ENCODE peak calls at places on chromosomes 2 and 18, in four cellular contexts. X, E, F and K are unnamed samples.
A peak's percentile ranks its signal among the peaks of the same experiment; 100 is the strongest.

GRCh38 chr2:190180313-190181065 is 118.0 kb upstream of the MSTN start:
- DNase-seq in E (peak; percentile 86), X (peak; percentile 88), F (peak; percentile 44), K (peak; percentile 84)

GRCh38 chr18:68244786-68245185 is 470.1 kb downstream of the TMX3 start:
- DNase-seq in X (no peak), E (no peak), F (no peak), K (no peak)

GRCh38 chr2:127080941-127081769 is 25.8 kb downstream of the BIN1 start:
- DNase-seq in E (no peak), F (no peak), X (no peak), K (no peak)

GRCh38 chr2:42854207-42854818 is 61.9 kb upstream of the HAAO start:
- DNase-seq in X (no peak), E (no peak), F (no peak), K (peak; percentile 49)

GRCh38 chr18:75456277-75456676 is 28.8 kb upstream of the SMIM21 start:
- DNase-seq in X (no peak), F (no peak), E (peak; percentile 30), K (peak; percentile 11)

GRCh38 chr2:14650066-14650465 is 17.5 kb downstream of the LRATD1 start:
- DNase-seq in X (no peak), E (no peak), F (no peak), K (no peak)

GRCh38 chr2:178891265-178891958 is 84.2 kb upstream of the TTN start:
- DNase-seq in F (peak; percentile 59), X (peak; percentile 21), E (peak; percentile 95), K (peak; percentile 86)

GRCh38 chr18:76994086-76994654 is 138.4 kb downstream of the MBP start:
- DNase-seq in F (no peak), X (no peak), E (no peak), K (no peak)

GRCh38 chr2:64749446-64749845 is 95.7 kb upstream of the SERTAD2 start:
- DNase-seq in F (no peak), E (no peak), X (no peak), K (no peak)

GRCh38 chr2:145379934-145380333 is 860.0 kb upstream of the ZEB2 start:
- DNase-seq in E (no peak), X (no peak), F (no peak), K (no peak)

GRCh38 chr2:31238126-31238905 is 4.4 kb downstream of the EHD3 start:
- DNase-seq in E (no peak), F (no peak), X (no peak), K (no peak)

GRCh38 chr2:96665083-96665569 is 22.6 kb downstream of the FER1L5 start:
- DNase-seq in E (no peak), X (no peak), F (peak; percentile 15), K (no peak)

GRCh38 chr2:177195194-177195593 is 17.4 kb upstream of the HNRNPA3 start:
- DNase-seq in E (no peak), X (no peak), F (no peak), K (no peak)

GRCh38 chr2:44964704-44965343 is 23.3 kb downstream of the SIX3 start:
- DNase-seq in E (peak; percentile 78), X (peak; percentile 76), F (no peak), K (peak; percentile 90)

GRCh38 chr2:229610871-229611270 is 103.5 kb downstream of the DNER start:
- DNase-seq in F (no peak), X (no peak), E (no peak), K (no peak)

GRCh38 chr18:57705861-57706590 is 84.4 kb upstream of the NARS1 start:
- DNase-seq in X (no peak), F (no peak), E (no peak), K (no peak)

GRCh38 chr2:181643158-181643557 is 13.7 kb downstream of the CERKL start:
- DNase-seq in F (no peak), X (no peak), E (no peak), K (no peak)

GRCh38 chr2:71995067-71995665 is 152.5 kb downstream of the CYP26B1 start:
- DNase-seq in E (peak; percentile 55), X (peak; percentile 43), F (peak; percentile 27), K (peak; percentile 28)

GRCh38 chr2:127008265-127008664 is 98.7 kb downstream of the BIN1 start:
- DNase-seq in X (no peak), F (no peak), E (no peak), K (no peak)

GRCh38 chr18:58618822-58619553 is 9.9 kb downstream of the ALPK2 start:
- DNase-seq in E (peak; percentile 18), F (no peak), X (no peak), K (peak; percentile 63)

GRCh38 chr2:219570194-219570923 is 980 bp downstream of the OBSL1 start:
- DNase-seq in X (peak; percentile 83), F (no peak), E (peak; percentile 71), K (peak; percentile 65)

GRCh38 chr2:35365859-35366258 is 989.7 kb upstream of the CRIM1 start:
- DNase-seq in F (no peak), E (no peak), X (peak; percentile 5), K (no peak)

GRCh38 chr2:66434679-66435548 is at the start of gene MEIS1:
- DNase-seq in X (peak; percentile 88), F (no peak), E (peak; percentile 89), K (peak; percentile 90)

GRCh38 chr2:145123606-145124005 is 603.7 kb upstream of the ZEB2 start:
- DNase-seq in E (no peak), F (no peak), X (peak; percentile 24), K (no peak)

GRCh38 chr2:9336534-9337354 is 86.6 kb downstream of the ITGB1BP1 start:
- DNase-seq in F (no peak), E (no peak), X (peak; percentile 84), K (no peak)

GRCh38 chr18:8609711-8610441 is 639 bp downstream of the RAB12 start:
- DNase-seq in E (no peak), X (peak; percentile 65), F (no peak), K (peak; percentile 40)

GRCh38 chr2:227706859-227707258 is 11.0 kb downstream of the SLC19A3 start:
- DNase-seq in E (no peak), F (no peak), X (no peak), K (no peak)

DNA sequence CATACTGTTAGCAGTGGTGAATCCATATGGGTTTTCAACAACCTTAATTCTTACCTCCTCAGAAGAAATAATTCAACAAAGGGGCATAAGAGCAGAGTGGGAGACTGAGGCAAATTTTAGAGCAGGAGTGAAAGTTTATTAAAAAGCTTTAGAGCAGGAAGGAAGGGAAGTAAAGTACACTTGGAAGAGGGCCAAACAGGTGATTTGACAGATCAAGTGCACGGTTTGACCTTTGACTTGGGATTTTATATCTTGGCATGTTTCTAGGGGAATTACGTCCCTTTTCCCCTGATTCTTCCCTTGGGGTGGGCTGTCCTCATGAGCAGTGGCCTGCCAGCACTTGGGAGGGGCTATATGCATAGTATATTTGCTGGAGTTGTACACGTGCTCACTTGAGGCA is 280.5 kb downstream of the MBD5 start:
- DNase-seq in X (no peak), E (no peak), F (no peak), K (no peak)
- H3K4me2 ChIP-seq in X (no peak overlapping the region), E (peak overlapping the region; percentile 68), F (no peak overlapping the region), K (no peak overlapping the region)

GRCh38 chr2:174776223-174776622 is 12.0 kb upstream of the CHRNA1 start:
- DNase-seq in F (no peak), E (peak; percentile 77), X (no peak), K (no peak)
- TF ChIP-seq CTCF in F (peak; percentile 60), E (peak; percentile 95), X (peak; percentile 55), K (peak; percentile 63)

DNA sequence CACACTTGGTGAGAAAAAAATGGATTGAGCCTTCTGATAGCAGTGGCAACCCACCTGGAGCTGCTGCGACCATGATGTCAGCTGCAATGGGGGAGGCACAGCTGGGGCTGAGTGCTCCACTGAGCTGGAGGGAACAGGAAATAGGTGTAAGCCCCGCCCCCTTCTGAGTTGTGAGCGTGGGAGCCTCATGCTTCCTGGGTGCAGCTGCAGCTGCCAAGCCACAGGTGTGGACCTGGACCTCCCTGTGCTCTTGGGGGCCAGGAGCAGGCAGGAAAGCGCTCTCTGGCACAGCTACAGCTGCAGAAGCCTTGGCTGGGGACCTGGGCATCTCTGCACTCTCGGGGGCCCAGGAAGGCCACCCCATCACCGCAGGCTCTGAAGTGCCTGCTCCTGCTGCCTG is 970.6 kb downstream of the DCDC2C start:
- DNase-seq in X (no peak), F (no peak), E (no peak), K (no peak)
- TF ChIP-seq EZH2phosphoT487 in X (no peak), F (no peak), E (no peak), K (no peak)

GRCh38 chr18:47754311-47755101 is 176.0 kb downstream of the SMAD2 start:
- DNase-seq in X (peak; percentile 84), E (peak; percentile 88), F (peak; percentile 37), K (peak; percentile 83)
- H3K4me2 ChIP-seq in X (no peak overlapping the region), E (no peak overlapping the region), F (peak overlapping the region; percentile 53), K (peak overlapping the region; percentile 45)

GRCh38 chr2:213220967-213221603 is 63.2 kb upstream of the SPAG16 start:
- DNase-seq in F (no peak), X (no peak), E (peak; percentile 26), K (no peak)
- TF ChIP-seq CTCF in F (no peak), X (no peak), E (no peak), K (no peak)

DNA sequence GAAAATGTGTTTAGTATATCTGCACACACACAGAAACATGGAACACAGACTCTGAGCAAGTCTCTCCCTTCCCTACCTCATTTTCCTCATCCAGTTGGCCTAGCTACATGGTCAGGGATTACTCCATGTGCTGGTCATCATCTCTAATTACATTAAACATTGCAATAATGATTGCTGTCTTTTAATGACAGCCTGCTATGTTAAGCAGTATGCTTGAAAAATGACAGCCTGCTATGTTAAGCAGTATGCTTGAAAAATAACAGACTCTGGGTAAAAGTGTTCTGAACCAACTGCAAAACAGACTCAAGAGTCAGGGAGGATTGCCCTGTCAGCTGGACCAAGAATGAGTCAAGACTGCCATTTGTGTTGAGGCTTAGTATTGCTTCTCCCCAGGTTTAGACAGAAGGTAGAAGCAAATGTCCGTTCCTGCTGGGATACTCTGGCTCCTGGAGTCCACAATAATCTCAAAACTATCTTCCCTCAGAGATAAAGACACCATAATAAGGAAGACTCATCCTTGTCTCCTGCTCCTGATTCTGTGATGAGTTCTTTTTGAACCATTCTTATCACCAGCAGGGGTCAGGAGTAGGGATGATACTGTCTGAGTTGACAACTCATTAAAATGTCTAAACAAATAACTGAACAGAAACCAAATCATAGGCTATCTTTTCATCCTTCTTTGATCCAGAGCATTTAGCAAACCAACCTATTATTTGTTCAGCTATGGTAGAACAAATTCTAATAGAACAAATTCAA is 57.7 kb downstream of the CCDC93 start:
- DNase-seq in F (no peak), E (peak; percentile 24), X (no peak), K (no peak)
- TF ChIP-seq EZH2phosphoT487 in F (no peak), E (no peak), X (no peak), K (no peak)